ENCODE peak calls at places on chromosome 18, in eight cellular contexts. K is A549, H is HL-60, M is GM23338, Q is GM12878, V is K562, J is SK-N-SH, S is HCT116. N is an unnamed sample.

GRCh38 chr18:72206814-72207213 is 337.3 kb downstream of the CBLN2 start:
- DNase-seq in K (no peak), H (no peak), M (no peak), Q (no peak), V (no peak), J (no peak), S (no peak), N (no peak)

GRCh38 chr18:79785831-79786230 is 11.9 kb upstream of the KCNG2 start:
- DNase-seq in K (no peak), H (no peak), M (no peak), Q (no peak), V (no peak), J (no peak), S (no peak), N (no peak)

GRCh38 chr18:3703732-3704176 is 253.8 kb downstream of the TGIF1 start:
- DNase-seq in K (peak), H (peak), M (peak), Q (no peak), V (peak), J (peak), S (peak), N (peak)

GRCh38 chr18:46320928-46321855 is 217.0 kb downstream of the HAUS1 start:
- DNase-seq in K (no peak), H (no peak), M (no peak), Q (no peak), V (no peak), J (no peak), S (no peak), N (no peak)

GRCh38 chr18:39344487-39344886 is 1778.9 kb upstream of the CELF4 start:
- DNase-seq in K (no peak), H (no peak), M (no peak), Q (no peak), V (no peak), J (no peak), S (no peak), N (no peak)

GRCh38 chr18:45723921-45724320 is at the start of gene SLC14A1:
- DNase-seq in K (no peak), H (no peak), M (no peak), Q (no peak), V (no peak), J (no peak), S (no peak), N (no peak)

GRCh38 chr18:37712776-37713175 is 147.2 kb upstream of the CELF4 start:
- DNase-seq in K (no peak), H (no peak), M (no peak), Q (no peak), V (no peak), J (no peak), S (no peak), N (no peak)

GRCh38 chr18:79522451-79523220 is 126.9 kb downstream of the NFATC1 start:
- DNase-seq in K (no peak), H (no peak), M (no peak), Q (no peak), V (no peak), J (no peak), S (no peak), N (no peak)

GRCh38 chr18:29838556-29838955 is 1204.0 kb downstream of the DSC3 start:
- DNase-seq in K (no peak), H (no peak), M (no peak), Q (no peak), V (no peak), J (no peak), S (no peak), N (no peak)

GRCh38 chr18:49161627-49162026 is 210.9 kb upstream of the SMAD7 start:
- DNase-seq in K (no peak), H (no peak), M (no peak), Q (peak), V (no peak), J (peak), S (no peak), N (no peak)

GRCh38 chr18:42614619-42615293 is 500.7 kb downstream of the RIT2 start:
- DNase-seq in K (no peak), H (no peak), M (no peak), Q (no peak), V (no peak), J (peak), S (no peak), N (no peak)

DNA sequence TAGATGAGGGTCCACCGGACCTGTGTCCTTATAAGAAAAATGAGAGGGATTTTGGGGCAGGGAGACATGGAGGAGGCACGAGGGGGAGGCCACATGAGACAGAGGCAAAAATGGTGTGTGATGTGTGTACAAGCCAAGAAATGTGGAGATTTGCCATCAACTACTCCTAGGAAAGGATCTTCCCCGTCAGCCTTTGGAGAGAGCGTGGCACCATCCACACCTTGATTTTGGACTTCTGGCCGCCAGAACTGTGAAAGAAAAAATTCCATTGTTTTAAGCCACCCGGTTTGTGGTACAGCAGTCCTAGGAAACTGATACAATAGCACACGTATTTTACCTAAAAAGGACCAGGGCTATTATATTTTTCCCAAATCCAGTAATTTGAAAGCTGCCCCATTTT is 829.0 kb upstream of the SALL3 start:
- DNase-seq in K (no peak), H (no peak), M (no peak), Q (no peak), V (no peak), J (no peak), S (no peak), N (no peak)
- TF ChIP-seq REST in K (no peak), H (no peak), M (no peak), Q (no peak), V (no peak), J (no peak), S (no peak), N (no peak)

GRCh38 chr18:75880913-75881504 is 453.5 kb upstream of the SMIM21 start:
- DNase-seq in K (no peak), H (no peak), M (no peak), Q (no peak), V (no peak), J (peak), S (no peak), N (no peak)

GRCh38 chr18:75879196-75879595 is 451.7 kb upstream of the SMIM21 start:
- DNase-seq in K (no peak), H (no peak), M (no peak), Q (no peak), V (no peak), J (no peak), S (no peak), N (no peak)

GRCh38 chr18:75880266-75880665 is 452.8 kb upstream of the SMIM21 start:
- DNase-seq in K (no peak), H (no peak), M (no peak), Q (no peak), V (no peak), J (no peak), S (no peak), N (no peak)

GRCh38 chr18:75884728-75885127 is 457.2 kb upstream of the SMIM21 start:
- DNase-seq in K (no peak), H (peak), M (peak), Q (no peak), V (no peak), J (no peak), S (no peak), N (no peak)
- TF ChIP-seq CTCF in K (no peak), H (no peak), M (peak), Q (no peak), V (no peak), J (no peak), S (peak), N (peak)

DNA sequence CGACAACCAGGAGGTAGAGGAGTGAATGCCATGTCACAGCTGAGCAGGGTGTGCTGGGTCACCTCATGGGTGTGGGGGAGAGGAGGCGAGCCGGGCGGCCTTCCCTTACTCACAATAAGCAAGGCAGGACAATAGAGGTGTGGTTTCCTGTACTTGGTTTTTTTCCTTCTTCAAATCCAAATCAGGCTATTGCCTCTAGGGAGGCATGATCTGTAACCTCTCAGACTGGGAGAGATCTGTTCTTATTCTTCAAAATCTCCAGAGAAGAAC is 75.7 kb downstream of the COLEC12 start:
- DNase-seq in K (no peak), H (no peak), M (no peak), Q (no peak), V (no peak), J (no peak), S (no peak), N (no peak)
- H3K27ac ChIP-seq in K (no peak), H (no peak), M (no peak), Q (no peak), V (no peak), J (no peak), S (no peak), N (no peak)

GRCh38 chr18:8793445-8794132 is 88.2 kb downstream of the MTCL1 start:
- DNase-seq in K (no peak), H (no peak), M (no peak), Q (no peak), V (no peak), J (peak), S (no peak), N (no peak)
- TF ChIP-seq REST in K (no peak), H (no peak), M (no peak), Q (no peak), V (no peak), J (no peak), S (no peak), N (no peak)

GRCh38 chr18:48138211-48138610 is 207.8 kb upstream of the SMAD2 start:
- DNase-seq in K (no peak), H (no peak), M (peak), Q (no peak), V (no peak), J (no peak), S (no peak), N (no peak)

GRCh38 chr18:48138660-48139426 is 208.4 kb upstream of the SMAD2 start:
- DNase-seq in K (no peak), H (no peak), M (peak), Q (no peak), V (no peak), J (no peak), S (no peak), N (no peak)

GRCh38 chr18:48137354-48138208 is 207.1 kb upstream of the SMAD2 start:
- DNase-seq in K (no peak), H (no peak), M (peak), Q (no peak), V (no peak), J (no peak), S (no peak), N (no peak)

GRCh38 chr18:48140738-48141137 is 210.3 kb upstream of the SMAD2 start:
- DNase-seq in K (no peak), H (no peak), M (peak), Q (no peak), V (no peak), J (no peak), S (no peak), N (no peak)

DNA sequence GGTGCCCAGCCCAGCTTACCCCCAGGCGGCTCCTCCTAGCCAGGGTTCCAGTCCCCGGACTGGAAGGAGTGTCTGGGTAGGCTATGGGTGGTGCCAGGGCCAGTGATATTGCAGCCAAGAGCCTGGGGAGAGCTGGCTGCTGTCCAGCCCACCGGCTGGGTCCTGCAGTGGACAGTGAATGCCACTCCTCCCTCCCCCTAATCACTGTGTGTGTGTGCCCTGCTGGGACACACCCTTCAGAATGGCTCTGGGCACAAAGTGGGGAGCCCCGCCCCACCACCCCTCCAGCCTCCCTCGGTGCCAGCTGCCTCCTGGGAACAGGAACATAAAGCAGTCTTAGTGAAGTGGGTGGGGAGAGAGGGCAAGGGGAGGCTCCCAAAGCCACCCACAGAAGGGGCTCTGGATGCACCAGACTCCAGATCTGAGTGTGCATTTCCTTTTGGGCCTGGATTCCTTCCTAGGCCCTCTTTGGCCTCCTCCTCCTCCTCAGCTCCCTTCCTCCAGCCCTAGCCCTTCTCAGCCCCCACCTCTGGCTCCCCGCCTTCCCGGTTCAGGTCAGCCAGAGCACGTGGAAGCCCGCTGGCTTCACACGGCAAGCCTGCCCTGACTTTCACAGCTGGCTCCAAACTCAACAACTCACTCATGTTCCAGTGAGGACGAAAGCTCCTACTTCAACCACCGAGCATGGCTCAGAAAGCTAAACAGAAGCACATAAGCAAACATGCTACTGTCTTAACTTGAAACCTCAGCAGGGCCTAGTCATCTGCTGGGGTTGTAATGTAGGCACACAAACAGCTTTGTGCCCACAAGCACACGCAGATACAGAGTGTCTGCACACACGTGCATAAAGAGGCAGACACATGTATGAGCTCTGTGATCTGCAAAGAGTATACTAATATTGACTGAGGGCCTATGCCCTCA is 209.2 kb upstream of the SMAD2 start:
- DNase-seq in K (no peak), H (no peak), M (peak), Q (no peak), V (no peak), J (peak), S (no peak), N (no peak)
- TF ChIP-seq CTCF in K (no peak), H (no peak), M (no peak), Q (no peak), V (no peak), J (no peak), S (no peak), N (no peak)

DNA sequence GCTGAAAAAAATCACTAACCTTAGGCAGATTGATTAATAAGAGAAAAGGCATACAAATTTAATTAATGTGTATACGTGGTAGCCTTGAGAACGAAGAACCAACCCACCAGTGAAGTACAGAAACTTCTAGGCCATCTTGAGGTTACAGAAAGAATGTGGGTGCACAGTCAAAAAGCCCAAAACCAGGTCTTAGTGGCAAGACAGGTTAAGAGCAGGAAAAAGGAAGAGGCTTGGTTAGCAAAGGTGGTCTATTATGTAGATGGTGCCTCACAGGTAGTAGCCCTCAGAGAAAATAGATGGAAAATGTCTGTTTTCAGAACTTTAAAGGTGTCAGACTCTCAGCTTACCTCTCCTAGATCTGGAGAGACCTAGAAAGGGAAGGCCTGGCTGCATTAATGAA is 22.0 kb upstream of the SLC35G4 start:
- DNase-seq in K (no peak), H (no peak), M (no peak), Q (no peak), V (no peak), J (no peak), S (no peak), N (no peak)
- H3K27ac ChIP-seq in K (no peak), H (no peak), M (no peak), Q (no peak), V (no peak), J (no peak), S (no peak), N (no peak)

DNA sequence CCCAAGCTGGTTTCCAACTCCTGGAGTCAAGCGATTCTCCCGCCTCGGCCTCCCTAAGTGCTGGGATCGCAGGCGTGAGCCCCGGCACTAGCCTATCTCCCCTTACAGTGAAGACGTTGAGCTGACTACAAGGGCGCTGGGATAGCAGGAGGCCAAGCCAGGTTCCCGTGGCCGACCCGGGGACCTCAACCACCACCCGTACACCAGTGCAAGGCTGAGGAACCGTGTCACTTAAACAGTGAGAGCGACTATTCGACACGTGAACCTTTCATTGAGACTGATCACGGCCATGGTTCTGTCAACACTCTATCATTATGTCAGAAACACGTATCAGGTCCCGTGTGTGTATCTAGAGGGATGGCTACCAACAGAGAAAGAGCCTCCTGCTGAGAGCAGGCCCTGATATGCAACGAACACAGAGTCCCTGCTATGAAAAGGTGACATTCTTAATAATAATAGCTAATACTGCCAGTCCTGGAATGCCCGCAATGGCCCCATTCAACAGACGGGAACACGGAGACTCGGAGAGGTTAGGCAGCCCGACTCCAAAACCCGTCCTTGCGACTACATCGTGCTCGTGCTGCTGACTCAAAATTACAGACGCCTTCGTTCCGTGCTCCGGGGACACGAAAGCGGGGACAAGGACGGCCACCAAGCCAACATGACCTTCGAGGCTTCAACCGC is 851 bp downstream of the AFG3L2 start:
- DNase-seq in K (no peak), H (no peak), M (peak), Q (no peak), V (no peak), J (peak), S (no peak), N (no peak)
- TF ChIP-seq REST in K (no peak), H (no peak), M (no peak), Q (no peak), V (no peak), J (no peak), S (no peak), N (no peak)

GRCh38 chr18:58496937-58497336 is 132.0 kb downstream of the ALPK2 start:
- DNase-seq in K (peak), H (no peak), M (peak), Q (no peak), V (peak), J (no peak), S (peak), N (no peak)
- TF ChIP-seq CTCF in K (no peak), H (no peak), M (peak), Q (peak), V (peak), J (peak), S (peak), N (peak)

GRCh38 chr18:77062518-77063003 is 70.0 kb downstream of the MBP start:
- DNase-seq in K (no peak), H (no peak), M (no peak), Q (peak), V (no peak), J (no peak), S (no peak), N (no peak)
- H3K27ac ChIP-seq in K (no peak), H (peak), M (no peak), Q (peak), V (no peak), J (no peak), S (no peak), N (peak)